ENCODE peak calls at places on chromosomes 11 and 22, in five cellular contexts. I is NCI-H1436; B is activated CD4-positive, alpha-beta T cell treated with anti-CD3 and anti-CD28 coated beads, Interleukin-2, amount 50 U/mL, for 1 hour; C is H7; K is Kasumi-1. Z is an unnamed sample.
A peak's percentile ranks its signal among the peaks of the same experiment; 100 is the strongest.

GRCh38 chr22:25134028-25134427 is 65.6 kb upstream of the CRYBB3 start:
- DNase-seq in I (no peak), C (no peak), B (no peak), K (no peak), Z (peak; percentile 82)

GRCh38 chr11:134388590-134388989 is 23.5 kb downstream of the B3GAT1 start:
- DNase-seq in K (no peak), C (no peak), I (no peak), B (no peak), Z (no peak)

GRCh38 chr11:706439-706956 is 467 bp downstream of the EPS8L2 start:
- DNase-seq in I (no peak), C (peak; percentile 82), K (no peak), B (no peak), Z (no peak)

GRCh38 chr11:73213196-73214143 is 4.6 kb upstream of the P2RY2 start:
- DNase-seq in I (no peak), C (no peak), B (no peak), K (no peak), Z (no peak)

GRCh38 chr11:17400048-17400775 is 11.8 kb upstream of the KCNJ11 start:
- DNase-seq in K (no peak), I (no peak), C (peak; percentile 19), B (no peak), Z (no peak)

GRCh38 chr11:61280883-61281580 is 14.1 kb downstream of the VWCE start:
- DNase-seq in I (no peak), K (no peak), B (no peak), C (peak; percentile 61), Z (no peak)

GRCh38 chr22:19546680-19547079 is 22.5 kb upstream of the CLDN5 start:
- DNase-seq in K (no peak), C (no peak), B (no peak), I (no peak), Z (no peak)

GRCh38 chr11:122863704-122864326 is 18.7 kb upstream of the JHY start:
- DNase-seq in K (peak; percentile 39), I (peak; percentile 7), B (peak; percentile 46), C (peak; percentile 46), Z (peak; percentile 36)

GRCh38 chr22:37502342-37503182 is 16.4 kb upstream of the MFNG start:
- DNase-seq in K (no peak), I (no peak), B (no peak), C (no peak), Z (peak; percentile 90)

GRCh38 chr11:16606784-16607674 is 131.4 kb upstream of the C11orf58 start:
- DNase-seq in K (no peak), C (peak; percentile 75), B (no peak), I (peak; percentile 29), Z (no peak)

GRCh38 chr11:16809901-16810668 is 71.6 kb downstream of the C11orf58 start:
- DNase-seq in I (no peak), K (peak; percentile 12), C (no peak), B (no peak), Z (no peak)

GRCh38 chr11:80593981-80594380 is 1153.2 kb upstream of the TENM4 start:
- DNase-seq in C (no peak), I (no peak), K (peak; percentile 19), B (no peak), Z (peak; percentile 51)

GRCh38 chr11:64056213-64056785 is 20.6 kb downstream of the FLRT1 start:
- DNase-seq in I (peak; percentile 8), K (no peak), C (no peak), B (no peak), Z (no peak)

GRCh38 chr11:76369406-76369805 is 11.5 kb downstream of the THAP12 start:
- DNase-seq in B (no peak), C (no peak), I (no peak), K (no peak), Z (no peak)

GRCh38 chr11:115247404-115247803 is 256.8 kb downstream of the CADM1 start:
- DNase-seq in C (no peak), K (no peak), I (no peak), B (no peak), Z (no peak)

GRCh38 chr11:12746593-12747097 is 72.4 kb downstream of the TEAD1 start:
- DNase-seq in B (no peak), I (peak; percentile 90), C (peak; percentile 84), K (no peak), Z (no peak)

GRCh38 chr11:86460461-86461404 is 86.0 kb downstream of the CCDC81 start:
- DNase-seq in C (no peak), B (no peak), I (no peak), K (no peak), Z (no peak)

GRCh38 chr11:122209619-122210377 is 93.8 kb upstream of the BLID start:
- DNase-seq in C (no peak), I (no peak), K (no peak), B (no peak), Z (peak; percentile 61)

GRCh38 chr11:12671378-12671777 is 2.8 kb upstream of the TEAD1 start:
- DNase-seq in K (no peak), C (no peak), B (no peak), I (no peak), Z (no peak)

GRCh38 chr11:2151500-2152257 is 9.3 kb downstream of the INS start:
- DNase-seq in B (peak; percentile 79), I (peak; percentile 77), C (peak; percentile 97), K (peak; percentile 81), Z (peak; percentile 83)

GRCh38 chr22:45837507-45837906 is 139.5 kb downstream of the WNT7B start:
- DNase-seq in I (no peak), B (no peak), C (no peak), K (no peak), Z (no peak)

GRCh38 chr11:80165763-80166162 is 724.9 kb upstream of the TENM4 start:
- DNase-seq in K (no peak), B (no peak), C (no peak), I (no peak), Z (no peak)

GRCh38 chr11:13955971-13956421 is 6.5 kb upstream of the SPON1 start:
- DNase-seq in C (peak; percentile 42), I (peak; percentile 33), B (peak; percentile 55), K (peak; percentile 20), Z (peak; percentile 66)

GRCh38 chr11:129189646-129190045 is 2.5 kb downstream of the ARHGAP32 start:
- DNase-seq in B (no peak), C (no peak), I (no peak), K (no peak), Z (peak; percentile 15)

GRCh38 chr11:68498313-68498712 is 37.8 kb downstream of the PPP6R3 start:
- DNase-seq in B (no peak), K (no peak), I (no peak), C (no peak), Z (no peak)

GRCh38 chr22:29635734-29636357 is 32.4 kb downstream of the NF2 start:
- DNase-seq in B (no peak), K (peak; percentile 71), C (peak; percentile 50), I (peak; percentile 23), Z (no peak)

GRCh38 chr11:91296628-91297027 is 928.0 kb upstream of the FAT3 start:
- DNase-seq in K (no peak), B (no peak), I (no peak), C (no peak), Z (no peak)

GRCh38 chr11:27977031-27977430 is 130.9 kb downstream of the KIF18A start:
- DNase-seq in C (no peak), K (no peak), I (no peak), B (no peak), Z (no peak)

GRCh38 chr11:77497368-77497767 is 23.5 kb upstream of the PAK1 start:
- DNase-seq in K (no peak), C (no peak), I (no peak), B (no peak), Z (no peak)

Z was measured in mucosa of gallbladder.